ENCODE peak calls at places on chromosomes 7 and 10, in six cellular contexts. I is left ventricle myocardium inferior; E is AG08395; Q is stimulated activated CD4-positive, alpha-beta T cell treated with anti-CD3 and anti-CD28 coated beads, Interleukin-15, amount 100 ng/mL, for 24 hours; Z is transverse colon; R is activated naive CD4-positive, alpha-beta T cell treated with anti-CD3 and anti-CD28 coated beads, Interleukin-2, amount 10 ng/mL, durations not matched to agents 7 days and 5 days. A is an unnamed sample.

GRCh38 chr10:30103595-30104310 is 44.4 kb upstream of the JCAD start:
- DNase-seq in I (no peak), E (no peak), Q (no peak), Z (no peak), R (no peak), A (no peak)

GRCh38 chr7:138854115-138854645 is 56.2 kb upstream of the ATP6V0A4 start:
- DNase-seq in I (no peak), E (no peak), Q (no peak), Z (no peak), R (no peak), A (no peak)

GRCh38 chr10:59839576-59839975 is 66.8 kb downstream of the CCDC6 start:
- DNase-seq in I (no peak), E (peak), Q (no peak), Z (no peak), R (no peak), A (peak)

GRCh38 chr10:7133270-7133669 is 277.6 kb downstream of the SFMBT2 start:
- DNase-seq in I (no peak), E (no peak), Q (no peak), Z (no peak), R (no peak), A (no peak)

GRCh38 chr10:3165196-3165595 is 7.4 kb downstream of the PITRM1 start:
- DNase-seq in I (no peak), E (no peak), Q (no peak), Z (no peak), R (no peak), A (no peak)

GRCh38 chr10:11335881-11336430 is 275.5 kb downstream of the USP6NL start:
- DNase-seq in I (no peak), E (no peak), Q (no peak), Z (no peak), R (no peak), A (no peak)

GRCh38 chr10:776772-777171 is 87.3 kb upstream of the DIP2C start:
- DNase-seq in I (no peak), E (no peak), Q (no peak), Z (no peak), R (no peak), A (no peak)

GRCh38 chr10:93206652-93207051 is 133.0 kb downstream of the CYP26A1 start:
- DNase-seq in I (no peak), E (no peak), Q (no peak), Z (no peak), R (no peak), A (no peak)

GRCh38 chr7:104231054-104232046 is 23.5 kb upstream of the ORC5 start:
- DNase-seq in I (no peak), E (peak), Q (peak), Z (peak), R (peak), A (peak)

GRCh38 chr10:84329094-84329611 is 764 bp downstream of the CCSER2 start:
- DNase-seq in I (no peak), E (peak), Q (peak), Z (peak), R (peak), A (peak)

GRCh38 chr10:103696411-103697145 is 158.8 kb downstream of the SH3PXD2A start:
- DNase-seq in I (peak), E (peak), Q (peak), Z (peak), R (peak), A (peak)

GRCh38 chr7:47497367-47498096 is 84.4 kb downstream of the TNS3 start:
- DNase-seq in I (no peak), E (no peak), Q (no peak), Z (no peak), R (no peak), A (no peak)

GRCh38 chr7:158676898-158677297 is 27.7 kb downstream of the NCAPG2 start:
- DNase-seq in I (no peak), E (no peak), Q (no peak), Z (no peak), R (no peak), A (no peak)

GRCh38 chr7:55132890-55133551 is 114.2 kb downstream of the EGFR start:
- DNase-seq in I (no peak), E (peak), Q (peak), Z (peak), R (no peak), A (peak)

GRCh38 chr7:24821045-24821853 is 64.0 kb upstream of the GSDME start:
- DNase-seq in I (peak), E (peak), Q (peak), Z (peak), R (peak), A (peak)

GRCh38 chr10:61438141-61438984 is 14.8 kb downstream of the TMEM26 start:
- DNase-seq in I (no peak), E (peak), Q (no peak), Z (no peak), R (no peak), A (peak)

GRCh38 chr10:124420254-124420653 is 1.5 kb upstream of the OAT start:
- DNase-seq in I (no peak), E (no peak), Q (no peak), Z (no peak), R (no peak), A (no peak)

GRCh38 chr7:16063691-16064090 is 357.6 kb downstream of the CRPPA start:
- DNase-seq in I (no peak), E (peak), Q (no peak), Z (no peak), R (no peak), A (peak)

GRCh38 chr10:79605308-79605707 is 5.4 kb upstream of the SFTPA1 start:
- DNase-seq in I (no peak), E (no peak), Q (no peak), Z (no peak), R (no peak), A (no peak)

GRCh38 chr7:132004528-132004927 is 448.1 kb upstream of the PODXL start:
- DNase-seq in I (peak), E (peak), Q (no peak), Z (no peak), R (no peak), A (no peak)

GRCh38 chr10:101897633-101898032 is 54.0 kb upstream of the KCNIP2 start:
- DNase-seq in I (peak), E (no peak), Q (no peak), Z (no peak), R (no peak), A (no peak)

GRCh38 chr10:87657370-87657769 is 2.3 kb upstream of the PAPSS2 start:
- DNase-seq in I (no peak), E (no peak), Q (no peak), Z (no peak), R (no peak), A (peak)

GRCh38 chr10:116253716-116254115 is 19.3 kb downstream of the GFRA1 start:
- DNase-seq in I (no peak), E (no peak), Q (no peak), Z (no peak), R (no peak), A (no peak)

GRCh38 chr7:1974290-1974689 is 258.5 kb downstream of the MAD1L1 start:
- DNase-seq in I (no peak), E (no peak), Q (no peak), Z (no peak), R (no peak), A (no peak)

GRCh38 chr10:34364253-34365037 is 450.7 kb downstream of the PARD3 start:
- DNase-seq in I (no peak), E (no peak), Q (no peak), Z (no peak), R (no peak), A (no peak)

GRCh38 chr7:157046681-157047080 is 36.2 kb upstream of the MNX1 start:
- DNase-seq in I (no peak), E (peak), Q (no peak), Z (no peak), R (no peak), A (no peak)

GRCh38 chr7:130973637-130974036 is 239.6 kb upstream of the KLF14 start:
- DNase-seq in I (no peak), E (no peak), Q (peak), Z (no peak), R (no peak), A (no peak)

GRCh38 chr7:140537750-140538482 is 58.6 kb upstream of the MKRN1 start:
- DNase-seq in I (no peak), E (no peak), Q (no peak), Z (no peak), R (no peak), A (no peak)

GRCh38 chr10:42552188-42553063 is 85.9 kb downstream of the ZNF33B start:
- DNase-seq in I (peak), E (peak), Q (peak), Z (peak), R (peak), A (peak)

GRCh38 chr10:71622656-71623055 is 96.9 kb downstream of the C10orf105 start:
- DNase-seq in I (no peak), E (no peak), Q (no peak), Z (no peak), R (no peak), A (no peak)

GRCh38 chr7:112288301-112288700 is 81.8 kb downstream of the ZNF277 start:
- DNase-seq in I (no peak), E (no peak), Q (no peak), Z (no peak), R (no peak), A (no peak)

GRCh38 chr7:116395125-116395791 is 104.3 kb upstream of the CAV2 start:
- DNase-seq in I (no peak), E (peak), Q (no peak), Z (no peak), R (no peak), A (peak)

GRCh38 chr7:128454808-128455555 is 696 bp upstream of the HILPDA start:
- DNase-seq in I (no peak), E (peak), Q (no peak), Z (no peak), R (no peak), A (peak)

GRCh38 chr10:104622598-104623209 is 18.4 kb upstream of the SORCS3 start:
- DNase-seq in I (no peak), E (peak), Q (peak), Z (no peak), R (peak), A (no peak)

GRCh38 chr7:158782638-158783490 is 46.4 kb downstream of the ESYT2 start:
- DNase-seq in I (peak), E (peak), Q (no peak), Z (peak), R (peak), A (peak)

GRCh38 chr7:51278797-51279196 is 37.8 kb downstream of the COBL start:
- DNase-seq in I (no peak), E (no peak), Q (no peak), Z (no peak), R (no peak), A (no peak)

GRCh38 chr10:95308389-95309302 is 17.8 kb upstream of the PDLIM1 start:
- DNase-seq in I (peak), E (peak), Q (no peak), Z (peak), R (no peak), A (peak)

GRCh38 chr10:83886871-83887270 is 252.4 kb upstream of the GHITM start:
- DNase-seq in I (no peak), E (no peak), Q (no peak), Z (no peak), R (no peak), A (no peak)

GRCh38 chr10:500876-501275 is 188.6 kb downstream of the DIP2C start:
- DNase-seq in I (no peak), E (peak), Q (no peak), Z (no peak), R (peak), A (peak)

GRCh38 chr7:124908258-124908657 is 21.4 kb downstream of the POT1 start:
- DNase-seq in I (no peak), E (no peak), Q (no peak), Z (no peak), R (no peak), A (no peak)